ENCODE peak calls at places on chromosome 22, in six cellular contexts. H is stimulated activated naive CD8-positive, alpha-beta T cell treated with anti-CD3 and anti-CD28 coated beads, Interleukin-15, Interleukin-2, amounts not matched to agents 100 U/mL and 50 U/mL, for 24 hours; T is sigmoid colon; C is nephron progenitor cell; W is stimulated activated CD8-positive, alpha-beta memory T cell treated with anti-CD3 and anti-CD28 coated beads, Interleukin-12 subunit alpha, Interleukin-12 subunit beta, amount 100 ng/mL, for 1 hour; G is activated gamma-delta T cell treated with Interleukin-2 at 50 U/mL for 16 hours. L is an unnamed sample.

GRCh38 chr22:46031965-46032851 is 55.2 kb upstream of the WNT7B start:
- DNase-seq in H (no peak), T (peak), C (no peak), W (no peak), G (no peak), L (no peak)

GRCh38 chr22:28444659-28445058 is 235.0 kb downstream of the TTC28 start:
- DNase-seq in H (no peak), T (no peak), C (no peak), W (no peak), G (no peak), L (no peak)

GRCh38 chr22:43562843-43563242 is 151.0 kb downstream of the MPPED1 start:
- DNase-seq in H (no peak), T (no peak), C (no peak), W (no peak), G (no peak), L (no peak)

GRCh38 chr22:40044870-40045834 is 50.4 kb downstream of the FAM83F start:
- DNase-seq in H (peak), T (peak), C (peak), W (peak), G (peak), L (peak)

GRCh38 chr22:24695958-24696511 is 78.5 kb downstream of the PIWIL3 start:
- DNase-seq in H (no peak), T (no peak), C (peak), W (no peak), G (no peak), L (no peak)

GRCh38 chr22:45336971-45337431 is 27.3 kb downstream of the FAM118A start:
- DNase-seq in H (no peak), T (peak), C (no peak), W (no peak), G (no peak), L (no peak)

GRCh38 chr22:46462726-46463371 is 74.6 kb downstream of the CELSR1 start:
- DNase-seq in H (no peak), T (no peak), C (no peak), W (no peak), G (no peak), L (no peak)

GRCh38 chr22:24563246-24563645 is 7.4 kb downstream of the SNRPD3 start:
- DNase-seq in H (no peak), T (no peak), C (no peak), W (no peak), G (no peak), L (no peak)

GRCh38 chr22:44399906-44400762 is 87.4 kb upstream of the SHISAL1 start:
- DNase-seq in H (no peak), T (no peak), C (no peak), W (no peak), G (no peak), L (no peak)

GRCh38 chr22:46012182-46012880 is 35.4 kb upstream of the WNT7B start:
- DNase-seq in H (no peak), T (peak), C (no peak), W (no peak), G (no peak), L (no peak)

GRCh38 chr22:40326905-40327735 is 19.2 kb upstream of the ADSL start:
- DNase-seq in H (no peak), T (no peak), C (no peak), W (no peak), G (no peak), L (no peak)

GRCh38 chr22:24474221-24474620 is 20.9 kb upstream of the UPB1 start:
- DNase-seq in H (no peak), T (no peak), C (no peak), W (no peak), G (no peak), L (no peak)

GRCh38 chr22:28424427-28425080 is 255.1 kb downstream of the TTC28 start:
- DNase-seq in H (no peak), T (no peak), C (no peak), W (no peak), G (no peak), L (no peak)

GRCh38 chr22:38941488-38941987 is 15.9 kb upstream of the APOBEC3A start:
- DNase-seq in H (peak), T (no peak), C (no peak), W (no peak), G (no peak), L (no peak)

GRCh38 chr22:37230673-37231405 is 13.2 kb downstream of the RAC2 start:
- DNase-seq in H (peak), T (no peak), C (peak), W (no peak), G (peak), L (no peak)